ENCODE peak calls at places on chromosome 5, in six cellular contexts. B is HCT116, O is HL-60, G is spleen, Z is K562, R is GM12878. J is an unnamed sample. For H3K27me3, the result is how much of the 10 kb centered on the place peaks cover.

GRCh38 chr5:139971202-139971725 is 71.8 kb downstream of the NRG2 start:
- DNase-seq in B (no peak), O (no peak), G (no peak), Z (no peak), R (no peak), J (no peak)

GRCh38 chr5:102823441-102823874 is 68.4 kb downstream of the PAM start:
- DNase-seq in B (peak), O (no peak), G (no peak), Z (no peak), R (no peak), J (no peak)

GRCh38 chr5:127097288-127097687 is 24.0 kb upstream of the C5orf63 start:
- DNase-seq in B (no peak), O (no peak), G (no peak), Z (no peak), R (no peak), J (no peak)

GRCh38 chr5:127930311-127930710 is 153.3 kb upstream of the SLC12A2 start:
- DNase-seq in B (peak), O (no peak), G (no peak), Z (no peak), R (no peak), J (no peak)

GRCh38 chr5:154221371-154221896 is 30.9 kb downstream of the GALNT10 start:
- DNase-seq in B (peak), O (peak), G (no peak), Z (no peak), R (no peak), J (peak)

GRCh38 chr5:34587355-34588241 is 68.5 kb upstream of the RAI14 start:
- DNase-seq in B (no peak), O (no peak), G (no peak), Z (peak), R (peak), J (no peak)

GRCh38 chr5:141695627-141696180 is 13.7 kb upstream of the ARAP3 start:
- DNase-seq in B (no peak), O (no peak), G (no peak), Z (no peak), R (no peak), J (peak)

GRCh38 chr5:95840969-95841368 is 18.4 kb upstream of the GLRX start:
- DNase-seq in B (no peak), O (no peak), G (no peak), Z (no peak), R (no peak), J (no peak)

GRCh38 chr5:113489299-113489698 is 1.0 kb upstream of the MCC start:
- DNase-seq in B (peak), O (peak), G (no peak), Z (no peak), R (no peak), J (no peak)

GRCh38 chr5:141199359-141200235 is at the start of gene PCDHB11:
- DNase-seq in B (no peak), O (no peak), G (no peak), Z (peak), R (no peak), J (no peak)

GRCh38 chr5:136128416-136128935 is 4.2 kb upstream of the SMAD5 start:
- DNase-seq in B (no peak), O (no peak), G (no peak), Z (no peak), R (no peak), J (no peak)

GRCh38 chr5:154956712-154957111 is 15.8 kb downstream of the MRPL22 start:
- DNase-seq in B (no peak), O (no peak), G (no peak), Z (no peak), R (no peak), J (no peak)

GRCh38 chr5:79074641-79075040 is 5.1 kb downstream of the BHMT2 start:
- DNase-seq in B (no peak), O (no peak), G (no peak), Z (no peak), R (no peak), J (no peak)

GRCh38 chr5:108060340-108060739 is 321.6 kb downstream of the FBXL17 start:
- DNase-seq in B (no peak), O (no peak), G (no peak), Z (no peak), R (no peak), J (no peak)

GRCh38 chr5:7876867-7877266 is 7.9 kb downstream of the MTRR start:
- DNase-seq in B (no peak), O (no peak), G (no peak), Z (no peak), R (no peak), J (no peak)

GRCh38 chr5:145791866-145792265 is 43.3 kb downstream of the PRELID2 start:
- DNase-seq in B (no peak), O (no peak), G (no peak), Z (no peak), R (no peak), J (no peak)

GRCh38 chr5:132807163-132807838 is 5.8 kb upstream of the SOWAHA start:
- DNase-seq in B (peak), O (no peak), G (peak), Z (peak), R (peak), J (peak)

GRCh38 chr5:97425511-97425910 is 242.5 kb upstream of the RIOK2 start:
- DNase-seq in B (no peak), O (no peak), G (peak), Z (no peak), R (no peak), J (no peak)

GRCh38 chr5:131571669-131572168 is 63.3 kb downstream of the RAPGEF6 start:
- DNase-seq in B (no peak), O (no peak), G (no peak), Z (no peak), R (no peak), J (no peak)

GRCh38 chr5:55994998-55995914 is 493 bp upstream of the IL6ST start:
- DNase-seq in B (peak), O (peak), G (peak), Z (peak), R (peak), J (peak)

GRCh38 chr5:149337746-149338145 is 7.6 kb upstream of the GRPEL2 start:
- DNase-seq in B (no peak), O (no peak), G (no peak), Z (no peak), R (no peak), J (no peak)

GRCh38 chr5:61599370-61600140 is 267.5 kb downstream of the ZSWIM6 start:
- DNase-seq in B (no peak), O (no peak), G (no peak), Z (no peak), R (no peak), J (no peak)

GRCh38 chr5:56737002-56737621 is 78.2 kb upstream of the MAP3K1 start:
- DNase-seq in B (no peak), O (peak), G (no peak), Z (no peak), R (no peak), J (no peak)

DNA sequence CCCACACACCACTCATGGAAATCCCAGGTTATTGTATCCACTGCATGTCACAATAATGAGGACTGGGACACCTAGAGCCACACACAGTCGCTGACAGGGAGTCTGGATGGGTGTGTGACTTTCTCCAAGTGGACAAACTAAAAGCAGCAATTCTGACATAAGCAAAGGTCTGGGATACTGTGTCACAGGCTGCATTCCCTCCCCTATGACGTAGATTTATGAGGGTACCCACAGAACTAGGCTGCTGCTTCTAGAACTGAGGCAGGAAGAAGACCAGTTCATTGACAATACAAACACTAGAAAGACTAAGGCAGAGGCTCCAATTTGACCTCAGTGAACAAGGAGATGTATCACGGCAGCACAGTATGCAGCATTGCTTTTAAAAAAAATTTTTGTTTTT is 63.6 kb upstream of the TBCA start:
- DNase-seq in B (no peak), O (no peak), G (no peak), Z (no peak), R (no peak), J (no peak)
- H3K27me3 ChIP-seq in B (under half), O (under half), G (under half), Z (under half), R (under half), J (under half)

DNA sequence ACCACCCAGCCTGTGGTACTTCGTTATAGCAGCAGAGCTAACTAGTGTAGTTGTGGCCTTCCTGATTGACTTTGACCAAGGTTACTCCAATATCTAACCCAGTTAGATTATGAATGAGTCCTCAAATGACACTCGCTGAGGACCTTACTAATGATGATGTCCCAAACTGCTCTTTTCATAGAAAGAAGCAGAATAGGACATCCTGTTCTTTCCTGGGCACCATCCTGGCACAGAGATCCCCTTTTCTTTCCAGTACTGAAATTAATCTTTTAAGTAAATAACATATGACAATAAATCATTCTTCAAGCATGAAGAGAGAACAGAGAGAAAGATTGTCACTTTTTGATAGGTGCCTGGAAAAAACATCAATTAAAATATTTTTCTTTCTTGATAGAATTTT is 26.7 kb upstream of the SPINK14 start:
- DNase-seq in B (no peak), O (no peak), G (no peak), Z (no peak), R (no peak), J (no peak)
- TF ChIP-seq POLR2AphosphoS5 in B (no peak), O (no peak), G (no peak), Z (no peak), R (no peak), J (no peak)

GRCh38 chr5:159928122-159928960 is 12.1 kb downstream of the ADRA1B start:
- DNase-seq in B (peak), O (no peak), G (no peak), Z (no peak), R (no peak), J (no peak)
- H3K4me3 ChIP-seq in B (no peak), O (no peak), G (no peak), Z (no peak), R (no peak), J (no peak)

GRCh38 chr5:179405054-179405416 is 59.8 kb upstream of the ADAMTS2 start:
- DNase-seq in B (no peak), O (no peak), G (no peak), Z (no peak), R (no peak), J (no peak)
- H3K27me3 ChIP-seq in B (under half), O (under half), G (under half), Z (under half), R (under half), J (under half)

DNA sequence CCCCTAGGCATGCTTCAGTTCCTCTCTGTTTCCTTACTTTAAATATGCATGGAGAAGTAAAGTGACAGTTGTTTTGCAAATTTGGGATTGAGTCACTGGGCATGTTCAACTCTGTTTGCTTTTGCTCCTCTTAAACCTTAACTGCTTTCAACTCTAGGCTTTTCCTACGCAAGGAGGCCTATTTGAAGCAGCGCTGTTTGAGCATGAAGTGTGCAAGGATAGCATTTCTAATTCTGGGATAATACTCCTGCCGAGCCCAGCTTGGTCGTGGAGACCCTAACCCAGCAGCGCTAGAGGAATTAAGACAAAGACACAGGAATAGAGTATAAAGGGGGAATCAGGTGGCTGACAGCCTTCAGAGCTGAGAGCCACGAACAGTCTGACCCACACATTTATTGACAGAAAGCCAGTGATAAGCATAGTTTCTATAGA is 803.4 kb upstream of the CDH10 start:
- DNase-seq in B (no peak), O (no peak), G (no peak), Z (no peak), R (no peak), J (no peak)
- TF ChIP-seq POLR2AphosphoS5 in B (no peak), O (no peak), G (no peak), Z (no peak), R (no peak), J (no peak)

GRCh38 chr5:157057459-157058370 is 1.2 kb downstream of the HAVCR1 start:
- DNase-seq in B (no peak), O (no peak), G (no peak), Z (no peak), R (no peak), J (no peak)

GRCh38 chr5:157063776-157064430 is 5.0 kb upstream of the HAVCR1 start:
- DNase-seq in B (no peak), O (no peak), G (no peak), Z (no peak), R (no peak), J (no peak)

GRCh38 chr5:157059093-157059539 is at the start of gene HAVCR1:
- DNase-seq in B (no peak), O (no peak), G (no peak), Z (no peak), R (no peak), J (no peak)

DNA sequence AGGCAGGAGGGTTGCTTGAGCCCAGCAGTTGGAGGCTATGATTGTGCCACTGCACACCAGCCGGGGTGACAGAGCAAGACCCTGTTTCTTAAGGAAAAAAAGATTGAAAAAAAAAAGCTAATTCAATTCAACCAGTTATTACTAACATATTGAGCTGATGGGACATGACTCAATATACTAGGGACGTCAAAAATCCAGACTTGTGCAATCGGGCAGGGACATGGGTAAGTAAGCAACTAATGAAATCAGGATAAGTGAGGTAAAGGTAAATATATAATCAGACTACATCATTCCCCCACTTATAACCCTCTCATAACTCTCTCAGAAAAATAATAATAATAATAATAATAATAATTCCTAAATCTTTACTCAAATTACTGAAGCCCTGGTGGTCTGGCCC is 975 bp upstream of the HAVCR1 start:
- DNase-seq in B (no peak), O (no peak), G (no peak), Z (no peak), R (no peak), J (no peak)
- H3K4me3 ChIP-seq in B (no peak), O (no peak), G (no peak), Z (no peak), R (no peak), J (no peak)